ENCODE peak calls at places on chromosomes 3 and 15, in six cellular contexts. One of them, this sample, is unnamed.

GRCh38 chr3:25306066-25306465 is 122.0 kb upstream of the RARB start:
- DNase-seq in pons: no peak
- DNase-seq in fibroblast of mammary gland: no peak
- DNase-seq in NCI-H1436 treated with DMSO at 0.1 percent for 48 hours: no peak
- DNase-seq in endothelial cell: no peak
- DNase-seq in HuH-7: no peak
- DNase-seq in this sample: peak

GRCh38 chr3:147614210-147614609 is 205.0 kb downstream of the ZIC1 start:
- DNase-seq in HuH-7: no peak
- DNase-seq in pons: no peak
- DNase-seq in endothelial cell: no peak
- DNase-seq in fibroblast of mammary gland: no peak
- DNase-seq in NCI-H1436 treated with DMSO at 0.1 percent for 48 hours: no peak
- DNase-seq in this sample: no peak

GRCh38 chr3:177576754-177577153 is 379.5 kb upstream of the TBL1XR1 start:
- DNase-seq in pons: no peak
- DNase-seq in fibroblast of mammary gland: no peak
- DNase-seq in HuH-7: no peak
- DNase-seq in endothelial cell: no peak
- DNase-seq in NCI-H1436 treated with DMSO at 0.1 percent for 48 hours: no peak
- DNase-seq in this sample: no peak

GRCh38 chr3:13513051-13513912 is 33.2 kb downstream of the HDAC11 start:
- DNase-seq in endothelial cell: no peak
- DNase-seq in pons: no peak
- DNase-seq in NCI-H1436 treated with DMSO at 0.1 percent for 48 hours: no peak
- DNase-seq in HuH-7: no peak
- DNase-seq in fibroblast of mammary gland: peak
- DNase-seq in this sample: no peak

GRCh38 chr3:43998841-43999805 is 242.6 kb upstream of the TOPAZ1 start:
- DNase-seq in pons: peak
- DNase-seq in fibroblast of mammary gland: peak
- DNase-seq in NCI-H1436 treated with DMSO at 0.1 percent for 48 hours: no peak
- DNase-seq in HuH-7: no peak
- DNase-seq in endothelial cell: peak
- DNase-seq in this sample: peak

GRCh38 chr3:108150200-108150599 is 59.4 kb upstream of the CD47 start:
- DNase-seq in pons: no peak
- DNase-seq in HuH-7: no peak
- DNase-seq in NCI-H1436 treated with DMSO at 0.1 percent for 48 hours: no peak
- DNase-seq in fibroblast of mammary gland: no peak
- DNase-seq in endothelial cell: no peak
- DNase-seq in this sample: no peak

GRCh38 chr15:70856177-70856883 is 2.4 kb upstream of the LARP6 start:
- DNase-seq in pons: no peak
- DNase-seq in NCI-H1436 treated with DMSO at 0.1 percent for 48 hours: no peak
- DNase-seq in fibroblast of mammary gland: peak
- DNase-seq in endothelial cell: no peak
- DNase-seq in HuH-7: no peak
- DNase-seq in this sample: peak

GRCh38 chr15:100766225-100767001 is 113.2 kb upstream of the ALDH1A3 start:
- DNase-seq in HuH-7: peak
- DNase-seq in NCI-H1436 treated with DMSO at 0.1 percent for 48 hours: no peak
- DNase-seq in endothelial cell: no peak
- DNase-seq in pons: no peak
- DNase-seq in fibroblast of mammary gland: peak
- DNase-seq in this sample: no peak

GRCh38 chr3:9452417-9452816 is 55.0 kb downstream of the SETD5 start:
- DNase-seq in HuH-7: no peak
- DNase-seq in NCI-H1436 treated with DMSO at 0.1 percent for 48 hours: no peak
- DNase-seq in fibroblast of mammary gland: peak
- DNase-seq in endothelial cell: no peak
- DNase-seq in pons: no peak
- DNase-seq in this sample: peak

GRCh38 chr3:171018151-171018935 is 8.2 kb downstream of the SLC2A2 start:
- DNase-seq in endothelial cell: peak
- DNase-seq in HuH-7: peak
- DNase-seq in NCI-H1436 treated with DMSO at 0.1 percent for 48 hours: no peak
- DNase-seq in pons: no peak
- DNase-seq in fibroblast of mammary gland: no peak
- DNase-seq in this sample: no peak

GRCh38 chr15:23069496-23070166 is 30.3 kb upstream of the TUBGCP5 start:
- DNase-seq in NCI-H1436 treated with DMSO at 0.1 percent for 48 hours: no peak
- DNase-seq in HuH-7: peak
- DNase-seq in endothelial cell: peak
- DNase-seq in pons: no peak
- DNase-seq in fibroblast of mammary gland: no peak
- DNase-seq in this sample: no peak

GRCh38 chr3:157065201-157065600 is 94.7 kb downstream of the CCNL1 start:
- DNase-seq in fibroblast of mammary gland: no peak
- DNase-seq in endothelial cell: no peak
- DNase-seq in HuH-7: no peak
- DNase-seq in NCI-H1436 treated with DMSO at 0.1 percent for 48 hours: no peak
- DNase-seq in pons: no peak
- DNase-seq in this sample: no peak

GRCh38 chr3:156547637-156548036 is 7.3 kb downstream of the SSR3 start:
- DNase-seq in pons: no peak
- DNase-seq in fibroblast of mammary gland: no peak
- DNase-seq in NCI-H1436 treated with DMSO at 0.1 percent for 48 hours: no peak
- DNase-seq in endothelial cell: no peak
- DNase-seq in HuH-7: no peak
- DNase-seq in this sample: peak

GRCh38 chr3:38153986-38154608 is 11.2 kb upstream of the OXSR1 start:
- DNase-seq in HuH-7: no peak
- DNase-seq in pons: no peak
- DNase-seq in endothelial cell: no peak
- DNase-seq in fibroblast of mammary gland: peak
- DNase-seq in NCI-H1436 treated with DMSO at 0.1 percent for 48 hours: no peak
- DNase-seq in this sample: peak

GRCh38 chr15:67133738-67134576 is 68.6 kb downstream of the SMAD3 start:
- DNase-seq in HuH-7: no peak
- DNase-seq in fibroblast of mammary gland: peak
- DNase-seq in NCI-H1436 treated with DMSO at 0.1 percent for 48 hours: no peak
- DNase-seq in endothelial cell: no peak
- DNase-seq in pons: no peak
- DNase-seq in this sample: peak

GRCh38 chr15:80861776-80862175 is 82.6 kb downstream of the CEMIP start:
- DNase-seq in endothelial cell: no peak
- DNase-seq in pons: peak
- DNase-seq in NCI-H1436 treated with DMSO at 0.1 percent for 48 hours: no peak
- DNase-seq in HuH-7: no peak
- DNase-seq in fibroblast of mammary gland: peak
- DNase-seq in this sample: peak

GRCh38 chr3:63857311-63857710 is 6.3 kb downstream of the THOC7 start:
- DNase-seq in fibroblast of mammary gland: peak
- DNase-seq in pons: no peak
- DNase-seq in NCI-H1436 treated with DMSO at 0.1 percent for 48 hours: no peak
- DNase-seq in HuH-7: no peak
- DNase-seq in endothelial cell: no peak
- DNase-seq in this sample: peak

GRCh38 chr3:195715583-195716266 is 5.1 kb upstream of the MUC20 start:
- DNase-seq in pons: no peak
- DNase-seq in HuH-7: no peak
- DNase-seq in endothelial cell: no peak
- DNase-seq in fibroblast of mammary gland: peak
- DNase-seq in NCI-H1436 treated with DMSO at 0.1 percent for 48 hours: no peak
- DNase-seq in this sample: peak

GRCh38 chr3:48187579-48188265 is 495 bp downstream of the CDC25A start:
- DNase-seq in NCI-H1436 treated with DMSO at 0.1 percent for 48 hours: no peak
- DNase-seq in fibroblast of mammary gland: no peak
- DNase-seq in pons: no peak
- DNase-seq in HuH-7: peak
- DNase-seq in endothelial cell: peak
- DNase-seq in this sample: no peak

GRCh38 chr3:9970020-9970652 is 16.5 kb downstream of the EMC3 start:
- DNase-seq in NCI-H1436 treated with DMSO at 0.1 percent for 48 hours: no peak
- DNase-seq in HuH-7: no peak
- DNase-seq in pons: no peak
- DNase-seq in fibroblast of mammary gland: peak
- DNase-seq in endothelial cell: no peak
- DNase-seq in this sample: peak

GRCh38 chr3:46663611-46664135 is 29.8 kb downstream of the ALS2CL start:
- DNase-seq in endothelial cell: peak
- DNase-seq in fibroblast of mammary gland: peak
- DNase-seq in HuH-7: peak
- DNase-seq in NCI-H1436 treated with DMSO at 0.1 percent for 48 hours: no peak
- DNase-seq in pons: no peak
- DNase-seq in this sample: peak

GRCh38 chr3:36579746-36580145 is 184.6 kb downstream of the DCLK3 start:
- DNase-seq in pons: no peak
- DNase-seq in HuH-7: no peak
- DNase-seq in fibroblast of mammary gland: peak
- DNase-seq in NCI-H1436 treated with DMSO at 0.1 percent for 48 hours: no peak
- DNase-seq in endothelial cell: no peak
- DNase-seq in this sample: no peak

GRCh38 chr15:67543348-67543718 is 830 bp downstream of the MAP2K5 start:
- DNase-seq in endothelial cell: peak
- DNase-seq in fibroblast of mammary gland: peak
- DNase-seq in HuH-7: peak
- DNase-seq in pons: no peak
- DNase-seq in NCI-H1436 treated with DMSO at 0.1 percent for 48 hours: no peak
- DNase-seq in this sample: no peak

GRCh38 chr3:110495201-110495927 is 576.3 kb upstream of the NECTIN3 start:
- DNase-seq in fibroblast of mammary gland: no peak
- DNase-seq in endothelial cell: no peak
- DNase-seq in NCI-H1436 treated with DMSO at 0.1 percent for 48 hours: no peak
- DNase-seq in pons: no peak
- DNase-seq in HuH-7: no peak
- DNase-seq in this sample: no peak

This sample was measured in iris pigment epithelial cell.